ENCODE peak calls at places on chromosomes 7 and 10, in six cellular contexts. One of them, this sample, is unnamed.

GRCh38 chr10:71635251-71635866 is 84.2 kb downstream of the C10orf105 start:
- DNase-seq in transverse colon: no peak
- DNase-seq in GM12878: no peak
- DNase-seq in SK-N-SH: no peak
- DNase-seq in breast epithelium: no peak
- DNase-seq in stomach: no peak
- DNase-seq in this sample: no peak

GRCh38 chr7:6250364-6250833 is 22.0 kb downstream of the CYTH3 start:
- DNase-seq in GM12878: peak
- DNase-seq in SK-N-SH: no peak
- DNase-seq in transverse colon: no peak
- DNase-seq in breast epithelium: no peak
- DNase-seq in stomach: no peak
- DNase-seq in this sample: no peak

GRCh38 chr10:44674536-44674935 is 236.6 kb upstream of the TMEM72 start:
- DNase-seq in stomach: no peak
- DNase-seq in SK-N-SH: no peak
- DNase-seq in breast epithelium: no peak
- DNase-seq in GM12878: no peak
- DNase-seq in transverse colon: no peak
- DNase-seq in this sample: no peak

GRCh38 chr10:52098130-52098529 is 216.0 kb upstream of the DKK1 start:
- DNase-seq in GM12878: no peak
- DNase-seq in SK-N-SH: no peak
- DNase-seq in stomach: no peak
- DNase-seq in transverse colon: no peak
- DNase-seq in breast epithelium: no peak
- DNase-seq in this sample: no peak

GRCh38 chr10:11727563-11727962 is 14.6 kb upstream of the ECHDC3 start:
- DNase-seq in breast epithelium: no peak
- DNase-seq in SK-N-SH: no peak
- DNase-seq in transverse colon: no peak
- DNase-seq in GM12878: no peak
- DNase-seq in stomach: no peak
- DNase-seq in this sample: no peak

GRCh38 chr7:140209866-140210609 is 33.3 kb upstream of the KDM7A start:
- DNase-seq in GM12878: peak
- DNase-seq in stomach: peak
- DNase-seq in transverse colon: peak
- DNase-seq in SK-N-SH: no peak
- DNase-seq in breast epithelium: no peak
- DNase-seq in this sample: no peak

GRCh38 chr7:140609646-140610045 is 31.0 kb downstream of the DENND2A start:
- DNase-seq in stomach: no peak
- DNase-seq in SK-N-SH: no peak
- DNase-seq in breast epithelium: no peak
- DNase-seq in transverse colon: no peak
- DNase-seq in GM12878: no peak
- DNase-seq in this sample: no peak

GRCh38 chr7:855686-856369 is 20.5 kb upstream of the GET4 start:
- DNase-seq in GM12878: no peak
- DNase-seq in stomach: no peak
- DNase-seq in breast epithelium: no peak
- DNase-seq in SK-N-SH: no peak
- DNase-seq in transverse colon: no peak
- DNase-seq in this sample: no peak

GRCh38 chr10:132158122-132158741 is 28.5 kb upstream of the DPYSL4 start:
- DNase-seq in GM12878: no peak
- DNase-seq in breast epithelium: no peak
- DNase-seq in SK-N-SH: peak
- DNase-seq in transverse colon: no peak
- DNase-seq in stomach: no peak
- DNase-seq in this sample: no peak

GRCh38 chr10:93333278-93333978 is 148.7 kb downstream of the MYOF start:
- DNase-seq in SK-N-SH: no peak
- DNase-seq in GM12878: no peak
- DNase-seq in breast epithelium: no peak
- DNase-seq in transverse colon: no peak
- DNase-seq in stomach: no peak
- DNase-seq in this sample: no peak

GRCh38 chr7:926061-927030 is 28.1 kb downstream of the ADAP1 start:
- DNase-seq in breast epithelium: peak
- DNase-seq in transverse colon: peak
- DNase-seq in SK-N-SH: no peak
- DNase-seq in stomach: peak
- DNase-seq in GM12878: no peak
- DNase-seq in this sample: no peak

GRCh38 chr7:43879477-43879876 is 10.2 kb upstream of the MRPS24 start:
- DNase-seq in SK-N-SH: no peak
- DNase-seq in GM12878: no peak
- DNase-seq in stomach: no peak
- DNase-seq in transverse colon: no peak
- DNase-seq in breast epithelium: no peak
- DNase-seq in this sample: no peak

GRCh38 chr10:59807629-59808620 is 54.7 kb upstream of the MRLN start:
- DNase-seq in GM12878: no peak
- DNase-seq in stomach: no peak
- DNase-seq in breast epithelium: no peak
- DNase-seq in transverse colon: no peak
- DNase-seq in SK-N-SH: no peak
- DNase-seq in this sample: no peak

GRCh38 chr10:133071801-133072595 is 15.7 kb upstream of the ADGRA1 start:
- DNase-seq in GM12878: no peak
- DNase-seq in SK-N-SH: peak
- DNase-seq in stomach: no peak
- DNase-seq in breast epithelium: no peak
- DNase-seq in transverse colon: no peak
- DNase-seq in this sample: no peak

GRCh38 chr7:24428676-24429075 is 144.6 kb upstream of the PALS2 start:
- DNase-seq in SK-N-SH: no peak
- DNase-seq in stomach: no peak
- DNase-seq in breast epithelium: no peak
- DNase-seq in transverse colon: no peak
- DNase-seq in GM12878: no peak
- DNase-seq in this sample: no peak

GRCh38 chr10:93437946-93438795 is 44.0 kb downstream of the MYOF start:
- DNase-seq in GM12878: no peak
- DNase-seq in breast epithelium: no peak
- DNase-seq in transverse colon: no peak
- DNase-seq in SK-N-SH: no peak
- DNase-seq in stomach: no peak
- DNase-seq in this sample: no peak

GRCh38 chr10:71371750-71372166 is 25.0 kb upstream of the CDH23 start:
- DNase-seq in breast epithelium: no peak
- DNase-seq in SK-N-SH: no peak
- DNase-seq in transverse colon: no peak
- DNase-seq in stomach: no peak
- DNase-seq in GM12878: peak
- DNase-seq in this sample: no peak

GRCh38 chr10:116274141-116274861 is 1.3 kb upstream of the GFRA1 start:
- DNase-seq in transverse colon: no peak
- DNase-seq in SK-N-SH: peak
- DNase-seq in stomach: no peak
- DNase-seq in breast epithelium: peak
- DNase-seq in GM12878: no peak
- DNase-seq in this sample: no peak
- TF ChIP-seq CTCF in transverse colon: no peak
- TF ChIP-seq CTCF in SK-N-SH: no peak
- TF ChIP-seq CTCF in stomach: no peak
- TF ChIP-seq CTCF in breast epithelium: no peak
- TF ChIP-seq CTCF in GM12878: no peak
- TF ChIP-seq CTCF in this sample: no peak

GRCh38 chr7:32941181-32941995 is 15.9 kb upstream of the FKBP9 start:
- DNase-seq in SK-N-SH: no peak
- DNase-seq in GM12878: no peak
- DNase-seq in breast epithelium: no peak
- DNase-seq in transverse colon: no peak
- DNase-seq in stomach: no peak
- DNase-seq in this sample: no peak

GRCh38 chr7:32942783-32943653 is 14.2 kb upstream of the FKBP9 start:
- DNase-seq in transverse colon: peak
- DNase-seq in breast epithelium: peak
- DNase-seq in SK-N-SH: peak
- DNase-seq in stomach: peak
- DNase-seq in GM12878: no peak
- DNase-seq in this sample: peak

GRCh38 chr7:32937344-32938174 is 19.7 kb upstream of the FKBP9 start:
- DNase-seq in GM12878: no peak
- DNase-seq in transverse colon: peak
- DNase-seq in stomach: peak
- DNase-seq in SK-N-SH: peak
- DNase-seq in breast epithelium: no peak
- DNase-seq in this sample: peak

GRCh38 chr7:32943654-32944030 is 13.6 kb upstream of the FKBP9 start:
- DNase-seq in SK-N-SH: no peak
- DNase-seq in transverse colon: no peak
- DNase-seq in GM12878: no peak
- DNase-seq in breast epithelium: no peak
- DNase-seq in stomach: no peak
- DNase-seq in this sample: no peak

DNA sequence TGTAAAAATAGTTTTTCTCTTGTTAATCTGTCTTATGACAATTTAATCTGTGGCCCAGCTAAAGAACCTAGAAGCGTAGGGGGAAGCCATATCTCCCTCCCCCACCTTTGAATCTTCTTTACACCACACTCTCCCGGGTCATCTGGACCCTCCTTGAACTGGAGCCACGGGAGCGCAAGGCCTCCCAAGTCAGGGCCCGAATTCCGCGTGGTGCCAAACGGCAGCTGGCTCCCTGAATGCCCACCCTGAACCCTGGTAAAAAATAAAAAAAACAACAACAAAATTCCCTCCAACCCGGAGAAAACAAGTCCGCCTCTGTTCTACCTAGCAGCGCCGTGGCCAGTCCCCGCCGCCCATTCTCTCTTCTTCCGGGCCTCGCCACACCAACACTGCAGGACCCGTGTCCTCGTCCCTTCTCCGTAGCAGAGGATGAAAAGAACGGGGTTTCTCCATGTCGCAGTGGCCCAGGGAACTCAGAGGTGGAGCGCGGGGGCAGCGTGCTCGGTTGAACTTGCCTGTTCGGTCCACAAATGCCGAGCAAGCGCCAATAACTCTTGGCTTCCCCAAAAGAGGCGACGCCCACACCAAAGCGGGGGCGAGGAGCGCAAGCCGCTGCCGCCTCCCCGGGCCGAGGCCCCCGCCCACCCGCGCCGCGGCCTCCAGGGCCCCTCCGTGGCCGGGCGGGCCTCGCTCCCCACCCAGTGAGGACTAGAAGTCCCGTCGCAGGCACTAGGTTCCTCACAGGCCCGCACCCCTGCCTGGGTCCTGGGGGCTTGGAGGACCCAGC is 15.1 kb upstream of the FKBP9 start:
- DNase-seq in GM12878: no peak
- DNase-seq in SK-N-SH: peak
- DNase-seq in stomach: peak
- DNase-seq in transverse colon: peak
- DNase-seq in breast epithelium: peak
- DNase-seq in this sample: peak
- TF ChIP-seq POLR2AphosphoS5 in GM12878: no peak
- TF ChIP-seq POLR2AphosphoS5 in SK-N-SH: no peak
- TF ChIP-seq POLR2AphosphoS5 in stomach: no peak
- TF ChIP-seq POLR2AphosphoS5 in transverse colon: no peak
- TF ChIP-seq POLR2AphosphoS5 in breast epithelium: no peak
- TF ChIP-seq POLR2AphosphoS5 in this sample: no peak

DNA sequence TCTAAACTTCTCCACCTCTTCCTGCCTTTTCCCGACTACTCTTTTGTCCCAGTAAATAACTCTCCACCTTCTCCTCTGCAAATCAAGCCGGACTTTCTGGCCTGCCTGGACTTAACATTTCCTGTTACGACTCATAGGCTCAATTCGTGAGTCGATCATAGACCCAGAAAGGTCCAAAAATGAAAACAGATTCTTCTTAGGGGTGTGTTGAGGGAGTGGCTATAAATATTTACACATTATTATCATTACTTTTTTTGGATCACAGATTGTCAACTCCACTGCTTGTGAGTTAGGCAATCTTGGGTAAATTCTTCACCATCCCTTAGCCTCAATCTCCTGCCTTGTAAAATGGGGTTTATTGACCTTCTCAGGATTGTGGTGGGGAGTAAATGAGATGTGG is 58.9 kb upstream of the HABP2 start:
- DNase-seq in stomach: no peak
- DNase-seq in SK-N-SH: no peak
- DNase-seq in breast epithelium: no peak
- DNase-seq in transverse colon: no peak
- DNase-seq in GM12878: no peak
- DNase-seq in this sample: peak
- H3K4me3 ChIP-seq in stomach: no peak
- H3K4me3 ChIP-seq in SK-N-SH: no peak
- H3K4me3 ChIP-seq in breast epithelium: no peak
- H3K4me3 ChIP-seq in transverse colon: no peak
- H3K4me3 ChIP-seq in GM12878: no peak
- H3K4me3 ChIP-seq in this sample: no peak

GRCh38 chr7:28362812-28363211 is 49.5 kb upstream of the CREB5 start:
- DNase-seq in transverse colon: no peak
- DNase-seq in breast epithelium: no peak
- DNase-seq in stomach: no peak
- DNase-seq in SK-N-SH: no peak
- DNase-seq in GM12878: no peak
- DNase-seq in this sample: no peak
- TF ChIP-seq CTCF in transverse colon: no peak
- TF ChIP-seq CTCF in breast epithelium: no peak
- TF ChIP-seq CTCF in stomach: no peak
- TF ChIP-seq CTCF in SK-N-SH: peak
- TF ChIP-seq CTCF in GM12878: no peak
- TF ChIP-seq CTCF in this sample: no peak

GRCh38 chr7:31027161-31027965 is 24.7 kb upstream of the ADCYAP1R1 start:
- DNase-seq in GM12878: no peak
- DNase-seq in breast epithelium: no peak
- DNase-seq in transverse colon: peak
- DNase-seq in stomach: no peak
- DNase-seq in SK-N-SH: peak
- DNase-seq in this sample: no peak
- TF ChIP-seq POLR2AphosphoS5 in GM12878: no peak
- TF ChIP-seq POLR2AphosphoS5 in breast epithelium: no peak
- TF ChIP-seq POLR2AphosphoS5 in transverse colon: no peak
- TF ChIP-seq POLR2AphosphoS5 in stomach: no peak
- TF ChIP-seq POLR2AphosphoS5 in SK-N-SH: no peak
- TF ChIP-seq POLR2AphosphoS5 in this sample: no peak